ENCODE peak calls at places on chromosomes 4 and X, in four cellular contexts. U, P, S and Y are unnamed samples.

GRCh38 chr4:89929425-89930272 is 35.0 kb downstream of the MMRN1 start:
- DNase-seq in U (peak; percentile 69), P (peak; percentile 34), S (no peak), Y (no peak)

GRCh38 chrX:154138857-154139256 is 5.2 kb upstream of the OPN1LW start:
- DNase-seq in U (no peak), S (no peak), P (no peak), Y (no peak)

GRCh38 chr4:69708211-69708610 is 52.2 kb downstream of the SULT1B1 start:
- DNase-seq in P (peak; percentile 41), S (peak; percentile 65), U (no peak), Y (no peak)

GRCh38 chr4:178275671-178276360 is 833.6 kb upstream of the AGA start:
- DNase-seq in U (no peak), P (no peak), S (no peak), Y (no peak)

GRCh38 chr4:4750187-4750586 is 109.3 kb upstream of the MSX1 start:
- DNase-seq in P (no peak), S (no peak), U (no peak), Y (no peak)

GRCh38 chr4:17561195-17561909 is 15.6 kb upstream of the LAP3 start:
- DNase-seq in S (peak; percentile 23), P (peak; percentile 76), U (no peak), Y (no peak)

GRCh38 chrX:63250253-63250868 is 100.8 kb downstream of the SPIN4 start:
- DNase-seq in P (peak; percentile 82), U (peak; percentile 34), S (peak; percentile 89), Y (peak; percentile 24)

GRCh38 chr4:139922625-139923024 is 231.4 kb downstream of the MAML3 start:
- DNase-seq in P (peak; percentile 16), S (no peak), U (no peak), Y (no peak)

GRCh38 chr4:37535872-37536271 is 150.3 kb downstream of the RELL1 start:
- DNase-seq in U (no peak), S (no peak), P (peak; percentile 87), Y (no peak)

GRCh38 chr4:77800483-77801259 is 18.5 kb downstream of the CNOT6L start:
- DNase-seq in S (no peak), U (no peak), P (no peak), Y (no peak)

GRCh38 chr4:107734120-107734519 is 14.1 kb upstream of the PAPSS1 start:
- DNase-seq in S (peak; percentile 35), U (no peak), P (peak; percentile 17), Y (no peak)

GRCh38 chr4:147017081-147017480 is 71.4 kb upstream of the TTC29 start:
- DNase-seq in S (peak; percentile 26), U (no peak), P (peak; percentile 9), Y (no peak)

GRCh38 chrX:71053217-71053621 is 14.9 kb downstream of the SNX12 start:
- DNase-seq in U (no peak), S (peak; percentile 79), P (peak; percentile 2), Y (peak; percentile 73)

GRCh38 chrX:7133036-7133412 is 14.5 kb upstream of the STS start:
- DNase-seq in U (no peak), P (no peak), S (peak; percentile 16), Y (no peak)

GRCh38 chrX:38172596-38172995 is 48.1 kb downstream of the SRPX start:
- DNase-seq in S (no peak), U (no peak), P (peak; percentile 46), Y (no peak)

GRCh38 chr4:156517956-156518355 is 453.6 kb downstream of the PDGFC start:
- DNase-seq in P (no peak), S (no peak), U (no peak), Y (no peak)

GRCh38 chr4:54231419-54232150 is 2.5 kb downstream of the PDGFRA start:
- DNase-seq in P (no peak), U (no peak), S (peak; percentile 65), Y (peak; percentile 35)

GRCh38 chr4:106201373-106201772 is 114.6 kb downstream of the TBCK start:
- DNase-seq in P (peak; percentile 8), U (peak; percentile 3), S (peak; percentile 47), Y (no peak)

GRCh38 chrX:47264507-47265173 is 31.8 kb downstream of the USP11 start:
- DNase-seq in P (peak; percentile 61), U (peak; percentile 7), S (peak; percentile 62), Y (no peak)

GRCh38 chrX:113644426-113644825 is 803.8 kb upstream of the AMOT start:
- DNase-seq in P (peak; percentile 41), S (no peak), U (no peak), Y (no peak)

GRCh38 chr4:182074139-182074538 is 169.1 kb upstream of the TENM3 start:
- DNase-seq in P (no peak), U (no peak), S (no peak), Y (no peak)

GRCh38 chr4:12421364-12421763 is 992.7 kb upstream of the HS3ST1 start:
- DNase-seq in P (peak; percentile 8), S (no peak), U (no peak), Y (no peak)

GRCh38 chr4:80153800-80154546 is 43.3 kb upstream of the PRDM8 start:
- DNase-seq in P (no peak), U (no peak), S (peak; percentile 45), Y (no peak)

GRCh38 chr4:87704000-87704399 is 53.9 kb downstream of the DMP1 start:
- DNase-seq in P (no peak), S (no peak), U (no peak), Y (no peak)

GRCh38 chrX:9498236-9498635 is 33.4 kb downstream of the TBL1X start:
- DNase-seq in U (no peak), P (peak; percentile 54), S (no peak), Y (no peak)

GRCh38 chr4:60683357-60683756 is 516.8 kb upstream of the ADGRL3 start:
- DNase-seq in S (peak; percentile 80), U (no peak), P (peak; percentile 69), Y (no peak)

GRCh38 chr4:16513876-16514275 is 287.6 kb upstream of the TAPT1 start:
- DNase-seq in U (no peak), P (no peak), S (peak; percentile 11), Y (no peak)

GRCh38 chrX:153667931-153668396 is 5.6 kb downstream of the PNCK start:
- DNase-seq in U (peak; percentile 33), P (peak; percentile 78), S (peak; percentile 87), Y (peak; percentile 82)

GRCh38 chr4:83110222-83110945 is 4.1 kb downstream of the PLAC8 start:
- DNase-seq in S (peak; percentile 80), P (peak; percentile 86), U (peak; percentile 62), Y (peak; percentile 77)

GRCh38 chrX:146278381-146278780 is 460.8 kb downstream of the SLITRK2 start:
- DNase-seq in P (peak; percentile 0), U (no peak), S (no peak), Y (no peak)

GRCh38 chr4:182185491-182185890 is 57.7 kb upstream of the TENM3 start:
- DNase-seq in P (no peak), U (no peak), S (no peak), Y (no peak)

GRCh38 chr4:186296481-186296880 is 30.5 kb downstream of the F11 start:
- DNase-seq in U (no peak), P (no peak), S (no peak), Y (no peak)

GRCh38 chrX:153662266-153662665 is 11.3 kb downstream of the PNCK start:
- DNase-seq in U (no peak), S (peak; percentile 39), P (peak; percentile 54), Y (peak; percentile 23)

GRCh38 chrX:36867143-36867542 is 141.0 kb upstream of the FAM47C start:
- DNase-seq in U (no peak), P (peak; percentile 29), S (peak; percentile 41), Y (peak; percentile 1)

GRCh38 chr4:88130544-88131305 is 27.7 kb downstream of the ABCG2 start:
- DNase-seq in S (no peak), U (peak; percentile 74), P (no peak), Y (no peak)

GRCh38 chr4:112898357-112899141 is 150.9 kb upstream of the ANK2 start:
- DNase-seq in S (no peak), P (peak; percentile 16), U (no peak), Y (no peak)

GRCh38 chrX:24025741-24026402 is 1.1 kb downstream of the KLHL15 start:
- DNase-seq in U (no peak), S (peak; percentile 75), P (peak; percentile 39), Y (no peak)

GRCh38 chr4:89486042-89486441 is 178.4 kb upstream of the GPRIN3 start:
- DNase-seq in S (peak; percentile 78), U (no peak), P (peak; percentile 28), Y (peak; percentile 38)

GRCh38 chr4:134470544-134470943 is 269.0 kb upstream of the PABPC4L start:
- DNase-seq in U (no peak), P (peak; percentile 49), S (peak; percentile 28), Y (no peak)
- TF ChIP-seq CTCF in U (peak; percentile 25), P (peak; percentile 68), S (peak; percentile 39), Y (peak; percentile 15)

GRCh38 chr4:7879127-7879526 is 60.5 kb downstream of the AFAP1 start:
- DNase-seq in S (no peak), U (no peak), P (no peak), Y (no peak)
- TF ChIP-seq CTCF in S (no peak), U (no peak), P (no peak), Y (no peak)

GRCh38 chr4:25029479-25030282 is 1.1 kb downstream of the LGI2 start:
- DNase-seq in U (no peak), P (no peak), S (no peak), Y (no peak)

GRCh38 chr4:25030283-25031076 is at the start of gene LGI2:
- DNase-seq in U (no peak), P (peak; percentile 16), S (peak; percentile 4), Y (peak; percentile 47)

GRCh38 chr4:25031077-25031606 is 396 bp upstream of the LGI2 start:
- DNase-seq in U (no peak), S (peak; percentile 25), P (peak; percentile 2), Y (peak; percentile 43)

GRCh38 chr4:25032126-25032525 is 1.4 kb upstream of the LGI2 start:
- DNase-seq in U (no peak), S (peak; percentile 18), P (no peak), Y (no peak)
- TF ChIP-seq CTCF in U (peak; percentile 23), S (no peak), P (no peak), Y (no peak)

GRCh38 chr4:151436093-151436518 is 27.1 kb downstream of the FHIP1A start:
- DNase-seq in U (no peak), S (peak; percentile 22), P (no peak), Y (no peak)
- TF ChIP-seq CTCF in U (no peak), S (no peak), P (no peak), Y (no peak)

DNA sequence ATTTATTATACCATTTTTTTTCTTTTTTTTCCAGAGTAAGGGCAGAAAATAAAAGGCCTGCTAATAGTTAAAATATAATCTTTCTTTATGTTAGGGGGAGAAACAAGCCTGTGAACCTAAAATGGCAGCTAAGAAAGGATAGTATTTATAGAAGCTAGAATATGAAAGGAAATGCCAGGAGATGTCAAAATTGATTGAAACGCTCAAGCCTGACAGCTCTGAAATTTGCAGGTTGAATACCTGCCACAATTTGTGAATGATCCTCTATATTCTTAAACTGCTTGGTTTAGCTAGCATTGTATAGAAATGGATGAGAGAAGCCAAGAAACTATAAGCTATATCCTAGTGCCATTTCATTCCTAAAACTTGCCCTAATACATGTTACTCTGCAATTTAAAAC is 757.3 kb upstream of the PABPC4L start:
- DNase-seq in S (no peak), P (no peak), U (no peak), Y (no peak)
- TF ChIP-seq CTCF in S (no peak), P (no peak), U (no peak), Y (no peak)